ENCODE peak calls at places on chromosomes 16 and 17, in five cellular contexts. One of them, this sample, is unnamed. For H3K4me1, the result is how much of the 10 kb centered on the place peaks cover.

GRCh38 chr17:75404223-75404738 is 1.2 kb downstream of the GRB2 start:
- DNase-seq in cardiac muscle cell: peak
- DNase-seq in A549: peak
- DNase-seq in GM23338: peak
- DNase-seq in heart right ventricle: peak
- DNase-seq in this sample: peak

GRCh38 chr17:28404812-28405570 is 1.0 kb downstream of the SLC46A1 start:
- DNase-seq in GM23338: peak
- DNase-seq in cardiac muscle cell: no peak
- DNase-seq in heart right ventricle: no peak
- DNase-seq in A549: no peak
- DNase-seq in this sample: no peak

GRCh38 chr16:58507963-58508670 is 7.2 kb upstream of the SETD6 start:
- DNase-seq in A549: no peak
- DNase-seq in heart right ventricle: no peak
- DNase-seq in cardiac muscle cell: no peak
- DNase-seq in GM23338: no peak
- DNase-seq in this sample: no peak

GRCh38 chr17:48613862-48614694 is 1.0 kb downstream of the HOXB8 start:
- DNase-seq in GM23338: peak
- DNase-seq in cardiac muscle cell: no peak
- DNase-seq in heart right ventricle: no peak
- DNase-seq in A549: peak
- DNase-seq in this sample: no peak

GRCh38 chr16:84841787-84842300 is 22.1 kb downstream of the CRISPLD2 start:
- DNase-seq in cardiac muscle cell: no peak
- DNase-seq in GM23338: peak
- DNase-seq in A549: no peak
- DNase-seq in heart right ventricle: no peak
- DNase-seq in this sample: no peak

GRCh38 chr16:70752381-70752780 is 48.6 kb downstream of the VAC14 start:
- DNase-seq in A549: no peak
- DNase-seq in cardiac muscle cell: no peak
- DNase-seq in GM23338: no peak
- DNase-seq in heart right ventricle: no peak
- DNase-seq in this sample: no peak

GRCh38 chr17:3008336-3009279 is 54.8 kb downstream of the OR1D5 start:
- DNase-seq in A549: no peak
- DNase-seq in heart right ventricle: no peak
- DNase-seq in GM23338: no peak
- DNase-seq in cardiac muscle cell: no peak
- DNase-seq in this sample: no peak

GRCh38 chr17:76714822-76715461 is 4.2 kb upstream of the MXRA7 start:
- DNase-seq in A549: no peak
- DNase-seq in cardiac muscle cell: peak
- DNase-seq in GM23338: peak
- DNase-seq in heart right ventricle: peak
- DNase-seq in this sample: peak

GRCh38 chr17:43573579-43574321 is 27.6 kb upstream of the ETV4 start:
- DNase-seq in A549: no peak
- DNase-seq in cardiac muscle cell: no peak
- DNase-seq in heart right ventricle: no peak
- DNase-seq in GM23338: no peak
- DNase-seq in this sample: no peak

GRCh38 chr16:4327782-4328579 is 12.1 kb downstream of the GLIS2 start:
- DNase-seq in GM23338: peak
- DNase-seq in A549: no peak
- DNase-seq in cardiac muscle cell: peak
- DNase-seq in heart right ventricle: peak
- DNase-seq in this sample: peak

GRCh38 chr16:13099822-13100221 is 198.4 kb downstream of the SHISA9 start:
- DNase-seq in A549: no peak
- DNase-seq in cardiac muscle cell: no peak
- DNase-seq in GM23338: peak
- DNase-seq in heart right ventricle: no peak
- DNase-seq in this sample: no peak

GRCh38 chr16:83689385-83689831 is 118.4 kb upstream of the HSBP1 start:
- DNase-seq in A549: no peak
- DNase-seq in cardiac muscle cell: peak
- DNase-seq in heart right ventricle: no peak
- DNase-seq in GM23338: peak
- DNase-seq in this sample: no peak

GRCh38 chr17:32350662-32351418 is 883 bp downstream of the ZNF207 start:
- DNase-seq in A549: no peak
- DNase-seq in cardiac muscle cell: peak
- DNase-seq in GM23338: peak
- DNase-seq in heart right ventricle: no peak
- DNase-seq in this sample: peak

GRCh38 chr17:33531311-33531710 is 238.2 kb upstream of the ASIC2 start:
- DNase-seq in A549: no peak
- DNase-seq in heart right ventricle: no peak
- DNase-seq in GM23338: no peak
- DNase-seq in cardiac muscle cell: no peak
- DNase-seq in this sample: no peak

GRCh38 chr16:87201052-87201451 is 116.1 kb downstream of the C16orf95 start:
- DNase-seq in A549: no peak
- DNase-seq in GM23338: no peak
- DNase-seq in heart right ventricle: peak
- DNase-seq in cardiac muscle cell: peak
- DNase-seq in this sample: no peak

GRCh38 chr16:85145188-85145587 is 32.9 kb upstream of the CIBAR2 start:
- DNase-seq in GM23338: no peak
- DNase-seq in heart right ventricle: no peak
- DNase-seq in cardiac muscle cell: no peak
- DNase-seq in A549: no peak
- DNase-seq in this sample: no peak

GRCh38 chr16:29868396-29868795 is 5.4 kb upstream of the CDIPT start:
- DNase-seq in A549: no peak
- DNase-seq in cardiac muscle cell: no peak
- DNase-seq in GM23338: no peak
- DNase-seq in heart right ventricle: no peak
- DNase-seq in this sample: no peak

GRCh38 chr17:7167832-7168231 is 11.3 kb downstream of the ASGR1 start:
- DNase-seq in heart right ventricle: no peak
- DNase-seq in A549: no peak
- DNase-seq in cardiac muscle cell: peak
- DNase-seq in GM23338: no peak
- DNase-seq in this sample: no peak

DNA sequence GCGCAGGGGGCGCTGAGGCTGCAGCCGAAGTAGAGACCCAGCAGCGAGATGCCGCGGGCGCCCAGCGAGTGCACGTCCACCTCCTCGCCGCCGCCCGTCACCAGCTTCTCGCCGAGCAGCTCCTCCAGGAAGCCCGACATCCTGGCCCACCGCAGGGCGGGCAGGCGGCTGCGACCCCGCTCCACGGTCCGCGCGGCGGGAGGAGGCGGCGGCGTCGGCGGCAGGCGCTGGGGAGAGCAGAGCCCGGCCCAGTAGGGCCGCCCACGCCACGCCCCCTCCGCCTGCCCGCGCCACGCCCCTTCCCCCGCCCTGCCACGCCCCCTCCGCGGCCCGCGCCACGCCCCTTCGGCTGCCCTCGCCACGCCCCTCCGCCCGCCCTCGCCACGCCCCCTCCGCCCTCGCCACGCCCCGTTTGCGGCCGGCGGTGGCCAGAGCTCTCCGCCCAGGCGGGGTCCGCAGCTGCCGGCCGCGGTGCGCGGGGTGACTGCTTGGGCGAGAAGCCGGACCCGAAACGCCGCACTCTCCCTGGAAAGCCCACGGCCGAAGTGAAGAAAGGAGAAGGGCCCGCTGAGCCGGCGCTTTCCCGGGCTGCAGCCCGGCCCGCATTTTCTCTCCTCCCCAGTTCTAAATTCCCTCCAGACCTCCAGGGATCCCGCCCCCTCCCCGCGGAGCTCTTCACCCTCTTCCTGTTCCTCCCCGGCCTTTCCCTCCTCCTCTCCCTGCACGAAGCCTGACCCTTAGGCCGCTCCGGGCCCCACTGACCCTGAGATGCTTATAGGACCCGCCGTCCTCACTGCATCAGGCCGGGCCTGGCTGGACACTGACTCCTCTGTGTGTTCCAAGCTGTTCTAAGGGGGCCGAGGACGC is at the start of gene NXN:
- DNase-seq in cardiac muscle cell: peak
- DNase-seq in GM23338: peak
- DNase-seq in heart right ventricle: peak
- DNase-seq in A549: peak
- DNase-seq in this sample: peak
- H3K27ac ChIP-seq in cardiac muscle cell: peak
- H3K27ac ChIP-seq in GM23338: peak
- H3K27ac ChIP-seq in heart right ventricle: peak
- H3K27ac ChIP-seq in A549: peak
- H3K27ac ChIP-seq in this sample: peak

DNA sequence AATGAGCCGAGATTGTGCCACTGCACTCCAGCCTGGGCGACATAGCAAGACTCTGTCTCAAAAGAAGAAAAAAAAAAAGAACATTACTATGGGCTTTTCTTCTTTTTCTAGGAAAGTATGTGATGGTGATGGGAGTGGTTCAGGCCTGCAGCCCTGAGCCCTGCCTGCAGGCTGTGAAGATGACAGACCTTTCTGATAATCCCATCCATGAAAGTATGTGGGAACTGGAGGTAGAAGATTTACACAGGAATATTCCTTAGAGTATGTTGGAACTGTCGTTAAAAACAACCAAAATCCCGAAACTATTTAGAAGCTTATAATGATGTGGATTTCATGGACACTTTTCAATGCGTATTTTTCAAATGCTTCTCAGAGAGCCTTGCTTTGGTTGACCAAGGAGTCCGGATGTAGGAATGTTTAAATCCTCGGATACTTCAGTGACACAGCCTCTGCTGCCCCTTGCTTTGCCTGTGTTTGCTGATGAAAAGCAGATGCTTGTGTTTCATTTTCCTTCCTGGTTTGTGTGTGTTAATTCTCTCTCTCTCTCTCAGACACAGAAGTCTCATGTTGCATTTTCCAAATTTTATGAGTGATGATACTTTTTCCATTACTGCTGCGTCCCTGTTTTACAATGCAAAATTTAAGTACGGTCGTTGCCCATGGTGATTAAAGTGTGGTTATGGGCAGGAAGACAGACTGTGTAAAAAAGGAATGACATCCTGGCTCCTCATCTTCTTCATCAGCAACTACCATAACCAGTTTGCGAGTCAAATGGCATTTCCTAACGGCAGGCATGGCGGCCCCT is 5.5 kb downstream of the RMI2 start:
- DNase-seq in cardiac muscle cell: peak
- DNase-seq in GM23338: no peak
- DNase-seq in heart right ventricle: no peak
- DNase-seq in A549: no peak
- DNase-seq in this sample: no peak
- H3K4me3 ChIP-seq in cardiac muscle cell: no peak
- H3K4me3 ChIP-seq in GM23338: no peak
- H3K4me3 ChIP-seq in heart right ventricle: no peak
- H3K4me3 ChIP-seq in A549: no peak
- H3K4me3 ChIP-seq in this sample: no peak

GRCh38 chr17:38447502-38448095 is 19.3 kb downstream of the ARHGAP23 start:
- DNase-seq in heart right ventricle: no peak
- DNase-seq in A549: no peak
- DNase-seq in GM23338: no peak
- DNase-seq in cardiac muscle cell: no peak
- DNase-seq in this sample: no peak

GRCh38 chr17:38448208-38448776 is 20.0 kb downstream of the ARHGAP23 start:
- DNase-seq in A549: no peak
- DNase-seq in heart right ventricle: no peak
- DNase-seq in GM23338: no peak
- DNase-seq in cardiac muscle cell: no peak
- DNase-seq in this sample: no peak

GRCh38 chr17:38451030-38451839 is 23.0 kb downstream of the ARHGAP23 start:
- DNase-seq in GM23338: peak
- DNase-seq in cardiac muscle cell: peak
- DNase-seq in A549: no peak
- DNase-seq in heart right ventricle: peak
- DNase-seq in this sample: no peak

GRCh38 chr17:38450699-38451029 is 22.4 kb downstream of the ARHGAP23 start:
- DNase-seq in A549: no peak
- DNase-seq in heart right ventricle: no peak
- DNase-seq in cardiac muscle cell: no peak
- DNase-seq in GM23338: no peak
- DNase-seq in this sample: no peak

GRCh38 chr17:38449364-38449763 is 21.1 kb downstream of the ARHGAP23 start:
- DNase-seq in A549: no peak
- DNase-seq in cardiac muscle cell: no peak
- DNase-seq in GM23338: peak
- DNase-seq in heart right ventricle: no peak
- DNase-seq in this sample: no peak
- H3K4me1 ChIP-seq in A549: half or more
- H3K4me1 ChIP-seq in cardiac muscle cell: under half
- H3K4me1 ChIP-seq in GM23338: half or more
- H3K4me1 ChIP-seq in heart right ventricle: half or more
- H3K4me1 ChIP-seq in this sample: under half

GRCh38 chr16:2817496-2818277 is 650 bp downstream of the PRSS21 start:
- DNase-seq in A549: no peak
- DNase-seq in GM23338: no peak
- DNase-seq in cardiac muscle cell: no peak
- DNase-seq in heart right ventricle: no peak
- DNase-seq in this sample: no peak
- H3K27ac ChIP-seq in A549: no peak
- H3K27ac ChIP-seq in GM23338: no peak
- H3K27ac ChIP-seq in cardiac muscle cell: no peak
- H3K27ac ChIP-seq in heart right ventricle: no peak
- H3K27ac ChIP-seq in this sample: no peak

GRCh38 chr16:20898938-20899502 is 1.1 kb downstream of the DCUN1D3 start:
- DNase-seq in GM23338: no peak
- DNase-seq in cardiac muscle cell: peak
- DNase-seq in heart right ventricle: no peak
- DNase-seq in A549: no peak
- DNase-seq in this sample: no peak
- H3K4me3 ChIP-seq in GM23338: peak
- H3K4me3 ChIP-seq in cardiac muscle cell: peak
- H3K4me3 ChIP-seq in heart right ventricle: peak
- H3K4me3 ChIP-seq in A549: peak
- H3K4me3 ChIP-seq in this sample: peak